ENCODE peak calls at places on chromosomes 2 and 18, in six cellular contexts. One of them, this sample, is unnamed.

GRCh38 chr2:23452853-23453420 is 68.0 kb downstream of the KLHL29 start:
- DNase-seq in tibial nerve: no peak
- DNase-seq in DMS 273 treated with DMSO at 0.1 percent for 48 hours: no peak
- DNase-seq in HEK293T: no peak
- DNase-seq in GM03348: peak; percentile 14
- DNase-seq in H4: peak; percentile 66
- DNase-seq in this sample: no peak

GRCh38 chr2:222280795-222281194 is 18.0 kb downstream of the PAX3 start:
- DNase-seq in DMS 273 treated with DMSO at 0.1 percent for 48 hours: no peak
- DNase-seq in tibial nerve: no peak
- DNase-seq in GM03348: no peak
- DNase-seq in H4: no peak
- DNase-seq in HEK293T: no peak
- DNase-seq in this sample: no peak

GRCh38 chr2:66665124-66665984 is 230.4 kb downstream of the MEIS1 start:
- DNase-seq in H4: no peak
- DNase-seq in HEK293T: no peak
- DNase-seq in tibial nerve: no peak
- DNase-seq in GM03348: peak; percentile 23
- DNase-seq in DMS 273 treated with DMSO at 0.1 percent for 48 hours: no peak
- DNase-seq in this sample: no peak

GRCh38 chr2:147449323-147450080 is 395.3 kb upstream of the ACVR2A start:
- DNase-seq in H4: no peak
- DNase-seq in DMS 273 treated with DMSO at 0.1 percent for 48 hours: no peak
- DNase-seq in tibial nerve: no peak
- DNase-seq in HEK293T: no peak
- DNase-seq in GM03348: no peak
- DNase-seq in this sample: no peak

GRCh38 chr2:61537590-61538178 is 472 bp downstream of the XPO1 start:
- DNase-seq in tibial nerve: peak; percentile 56
- DNase-seq in H4: no peak
- DNase-seq in HEK293T: no peak
- DNase-seq in DMS 273 treated with DMSO at 0.1 percent for 48 hours: no peak
- DNase-seq in GM03348: no peak
- DNase-seq in this sample: no peak

GRCh38 chr2:215216806-215217205 is 78.4 kb upstream of the ABCA12 start:
- DNase-seq in GM03348: no peak
- DNase-seq in H4: no peak
- DNase-seq in DMS 273 treated with DMSO at 0.1 percent for 48 hours: no peak
- DNase-seq in HEK293T: no peak
- DNase-seq in tibial nerve: no peak
- DNase-seq in this sample: no peak

GRCh38 chr2:203740741-203741363 is 34.4 kb downstream of the CD28 start:
- DNase-seq in GM03348: peak; percentile 49
- DNase-seq in DMS 273 treated with DMSO at 0.1 percent for 48 hours: no peak
- DNase-seq in HEK293T: no peak
- DNase-seq in H4: no peak
- DNase-seq in tibial nerve: no peak
- DNase-seq in this sample: no peak

GRCh38 chr2:147501973-147502372 is 342.9 kb upstream of the ACVR2A start:
- DNase-seq in DMS 273 treated with DMSO at 0.1 percent for 48 hours: no peak
- DNase-seq in tibial nerve: no peak
- DNase-seq in GM03348: no peak
- DNase-seq in H4: no peak
- DNase-seq in HEK293T: no peak
- DNase-seq in this sample: no peak

GRCh38 chr2:28406276-28407096 is 13.8 kb downstream of the FOSL2 start:
- DNase-seq in GM03348: peak; percentile 35
- DNase-seq in HEK293T: no peak
- DNase-seq in DMS 273 treated with DMSO at 0.1 percent for 48 hours: no peak
- DNase-seq in tibial nerve: no peak
- DNase-seq in H4: peak; percentile 77
- DNase-seq in this sample: no peak

GRCh38 chr2:88856409-88857135 is 165.1 kb downstream of the RPIA start:
- DNase-seq in GM03348: no peak
- DNase-seq in HEK293T: no peak
- DNase-seq in DMS 273 treated with DMSO at 0.1 percent for 48 hours: no peak
- DNase-seq in H4: no peak
- DNase-seq in tibial nerve: no peak
- DNase-seq in this sample: no peak

GRCh38 chr2:105437708-105438103 is 38.9 kb upstream of the FHL2 start:
- DNase-seq in DMS 273 treated with DMSO at 0.1 percent for 48 hours: peak; percentile 40
- DNase-seq in HEK293T: no peak
- DNase-seq in tibial nerve: no peak
- DNase-seq in H4: peak; percentile 85
- DNase-seq in GM03348: peak; percentile 24
- DNase-seq in this sample: no peak

GRCh38 chr18:9638886-9639285 is 24.5 kb upstream of the PPP4R1 start:
- DNase-seq in H4: no peak
- DNase-seq in HEK293T: no peak
- DNase-seq in GM03348: no peak
- DNase-seq in DMS 273 treated with DMSO at 0.1 percent for 48 hours: no peak
- DNase-seq in tibial nerve: no peak
- DNase-seq in this sample: no peak

GRCh38 chr2:230865324-230865765 is 603 bp downstream of the ITM2C start:
- DNase-seq in GM03348: no peak
- DNase-seq in H4: no peak
- DNase-seq in tibial nerve: no peak
- DNase-seq in DMS 273 treated with DMSO at 0.1 percent for 48 hours: no peak
- DNase-seq in HEK293T: no peak
- DNase-seq in this sample: peak; percentile 36

GRCh38 chr2:100786297-100786658 is 33.7 kb upstream of the NPAS2 start:
- DNase-seq in GM03348: peak; percentile 80
- DNase-seq in DMS 273 treated with DMSO at 0.1 percent for 48 hours: no peak
- DNase-seq in tibial nerve: no peak
- DNase-seq in H4: peak; percentile 89
- DNase-seq in HEK293T: no peak
- DNase-seq in this sample: no peak

GRCh38 chr2:217091531-217091930 is 231.7 kb upstream of the TNP1 start:
- DNase-seq in HEK293T: no peak
- DNase-seq in GM03348: no peak
- DNase-seq in tibial nerve: no peak
- DNase-seq in H4: no peak
- DNase-seq in DMS 273 treated with DMSO at 0.1 percent for 48 hours: no peak
- DNase-seq in this sample: no peak

GRCh38 chr2:95312543-95313205 is 15.5 kb downstream of the KCNIP3 start:
- DNase-seq in HEK293T: no peak
- DNase-seq in H4: no peak
- DNase-seq in tibial nerve: no peak
- DNase-seq in DMS 273 treated with DMSO at 0.1 percent for 48 hours: no peak
- DNase-seq in GM03348: no peak
- DNase-seq in this sample: no peak

GRCh38 chr18:57737661-57738060 is 65.5 kb downstream of the ATP8B1 start:
- DNase-seq in HEK293T: no peak
- DNase-seq in DMS 273 treated with DMSO at 0.1 percent for 48 hours: no peak
- DNase-seq in GM03348: peak; percentile 86
- DNase-seq in tibial nerve: peak; percentile 34
- DNase-seq in H4: peak; percentile 83
- DNase-seq in this sample: no peak

GRCh38 chr2:107633580-107634147 is 193.0 kb upstream of the RGPD4 start:
- DNase-seq in DMS 273 treated with DMSO at 0.1 percent for 48 hours: no peak
- DNase-seq in tibial nerve: no peak
- DNase-seq in GM03348: peak; percentile 71
- DNase-seq in HEK293T: no peak
- DNase-seq in H4: peak; percentile 79
- DNase-seq in this sample: no peak

GRCh38 chr2:45281311-45281710 is 272.1 kb upstream of the SIX2 start:
- DNase-seq in HEK293T: no peak
- DNase-seq in GM03348: no peak
- DNase-seq in tibial nerve: no peak
- DNase-seq in DMS 273 treated with DMSO at 0.1 percent for 48 hours: no peak
- DNase-seq in H4: no peak
- DNase-seq in this sample: no peak

GRCh38 chr2:238167761-238168160 is 9.0 kb downstream of the ERFE start:
- DNase-seq in DMS 273 treated with DMSO at 0.1 percent for 48 hours: no peak
- DNase-seq in GM03348: no peak
- DNase-seq in tibial nerve: no peak
- DNase-seq in H4: no peak
- DNase-seq in HEK293T: no peak
- DNase-seq in this sample: no peak

GRCh38 chr2:136527560-136527959 is 237.8 kb upstream of the THSD7B start:
- DNase-seq in tibial nerve: no peak
- DNase-seq in HEK293T: peak; percentile 32
- DNase-seq in GM03348: no peak
- DNase-seq in DMS 273 treated with DMSO at 0.1 percent for 48 hours: no peak
- DNase-seq in H4: no peak
- DNase-seq in this sample: peak; percentile 52

GRCh38 chr2:105641389-105641811 is 103.3 kb upstream of the NCK2 start:
- DNase-seq in H4: no peak
- DNase-seq in HEK293T: no peak
- DNase-seq in DMS 273 treated with DMSO at 0.1 percent for 48 hours: peak; percentile 70
- DNase-seq in tibial nerve: no peak
- DNase-seq in GM03348: no peak
- DNase-seq in this sample: no peak

GRCh38 chr2:98161202-98161601 is 74.2 kb downstream of the VWA3B start:
- DNase-seq in DMS 273 treated with DMSO at 0.1 percent for 48 hours: no peak
- DNase-seq in tibial nerve: no peak
- DNase-seq in HEK293T: no peak
- DNase-seq in GM03348: no peak
- DNase-seq in H4: no peak
- DNase-seq in this sample: no peak

GRCh38 chr2:120344991-120345975 is 653 bp upstream of the INHBB start:
- DNase-seq in HEK293T: peak; percentile 41
- DNase-seq in H4: no peak
- DNase-seq in DMS 273 treated with DMSO at 0.1 percent for 48 hours: no peak
- DNase-seq in GM03348: peak; percentile 64
- DNase-seq in tibial nerve: no peak
- DNase-seq in this sample: no peak

GRCh38 chr2:42102606-42103450 is 55.0 kb downstream of the PKDCC start:
- DNase-seq in tibial nerve: no peak
- DNase-seq in H4: no peak
- DNase-seq in GM03348: no peak
- DNase-seq in DMS 273 treated with DMSO at 0.1 percent for 48 hours: no peak
- DNase-seq in HEK293T: no peak
- DNase-seq in this sample: no peak